ENCODE peak calls at places on chromosomes 1 and 21, in nine cellular contexts. One of them, this sample, is unnamed.

GRCh38 chr21:42142598-42142997 is 71.5 kb downstream of the UMODL1 start:
- DNase-seq in transverse colon: no peak
- DNase-seq in IMR-90: no peak
- DNase-seq in AG04449: no peak
- DNase-seq in Calu3: no peak
- DNase-seq in glutamatergic neuron: no peak
- DNase-seq in fibroblast of lung: no peak
- DNase-seq in neural crest cell: no peak
- DNase-seq in RWPE2: no peak
- DNase-seq in this sample: no peak

GRCh38 chr1:201999625-202000238 is 10.7 kb upstream of the ELF3 start:
- DNase-seq in transverse colon: peak
- DNase-seq in IMR-90: peak
- DNase-seq in AG04449: no peak
- DNase-seq in Calu3: peak
- DNase-seq in glutamatergic neuron: peak
- DNase-seq in fibroblast of lung: peak
- DNase-seq in neural crest cell: peak
- DNase-seq in RWPE2: no peak
- DNase-seq in this sample: peak

GRCh38 chr1:5125208-5125607 is 470.8 kb downstream of the AJAP1 start:
- DNase-seq in transverse colon: no peak
- DNase-seq in IMR-90: no peak
- DNase-seq in AG04449: no peak
- DNase-seq in Calu3: no peak
- DNase-seq in glutamatergic neuron: no peak
- DNase-seq in fibroblast of lung: no peak
- DNase-seq in neural crest cell: no peak
- DNase-seq in RWPE2: no peak
- DNase-seq in this sample: no peak

GRCh38 chr1:227219715-227220292 is 98.5 kb downstream of the CDC42BPA start:
- DNase-seq in transverse colon: no peak
- DNase-seq in IMR-90: no peak
- DNase-seq in AG04449: no peak
- DNase-seq in Calu3: no peak
- DNase-seq in glutamatergic neuron: no peak
- DNase-seq in fibroblast of lung: no peak
- DNase-seq in neural crest cell: no peak
- DNase-seq in RWPE2: no peak
- DNase-seq in this sample: no peak

GRCh38 chr1:17119076-17119743 is at the start of gene PADI2:
- DNase-seq in transverse colon: peak
- DNase-seq in IMR-90: peak
- DNase-seq in AG04449: no peak
- DNase-seq in Calu3: peak
- DNase-seq in glutamatergic neuron: peak
- DNase-seq in fibroblast of lung: peak
- DNase-seq in neural crest cell: peak
- DNase-seq in RWPE2: no peak
- DNase-seq in this sample: peak

GRCh38 chr1:33349081-33349759 is 28.3 kb upstream of the A3GALT2 start:
- DNase-seq in transverse colon: peak
- DNase-seq in IMR-90: no peak
- DNase-seq in AG04449: no peak
- DNase-seq in Calu3: peak
- DNase-seq in glutamatergic neuron: peak
- DNase-seq in fibroblast of lung: peak
- DNase-seq in neural crest cell: peak
- DNase-seq in RWPE2: no peak
- DNase-seq in this sample: no peak

GRCh38 chr1:152107289-152107983 is 7.8 kb downstream of the TCHH start:
- DNase-seq in transverse colon: no peak
- DNase-seq in IMR-90: no peak
- DNase-seq in AG04449: no peak
- DNase-seq in Calu3: no peak
- DNase-seq in glutamatergic neuron: no peak
- DNase-seq in fibroblast of lung: no peak
- DNase-seq in neural crest cell: no peak
- DNase-seq in RWPE2: peak
- DNase-seq in this sample: no peak

GRCh38 chr1:48679868-48680267 is 96.8 kb downstream of the BEND5 start:
- DNase-seq in transverse colon: no peak
- DNase-seq in IMR-90: no peak
- DNase-seq in AG04449: no peak
- DNase-seq in Calu3: no peak
- DNase-seq in glutamatergic neuron: no peak
- DNase-seq in fibroblast of lung: no peak
- DNase-seq in neural crest cell: no peak
- DNase-seq in RWPE2: no peak
- DNase-seq in this sample: no peak

GRCh38 chr1:78095618-78096416 is 50.1 kb downstream of the GIPC2 start:
- DNase-seq in transverse colon: no peak
- DNase-seq in IMR-90: peak
- DNase-seq in AG04449: peak
- DNase-seq in Calu3: no peak
- DNase-seq in glutamatergic neuron: no peak
- DNase-seq in fibroblast of lung: peak
- DNase-seq in neural crest cell: no peak
- DNase-seq in RWPE2: no peak
- DNase-seq in this sample: no peak

GRCh38 chr21:29712818-29713217 is 227.0 kb downstream of the GRIK1 start:
- DNase-seq in transverse colon: no peak
- DNase-seq in IMR-90: no peak
- DNase-seq in AG04449: no peak
- DNase-seq in Calu3: no peak
- DNase-seq in glutamatergic neuron: no peak
- DNase-seq in fibroblast of lung: no peak
- DNase-seq in neural crest cell: no peak
- DNase-seq in RWPE2: no peak
- DNase-seq in this sample: no peak

GRCh38 chr1:181089017-181089776 is 697 bp downstream of the IER5 start:
- DNase-seq in transverse colon: peak
- DNase-seq in IMR-90: no peak
- DNase-seq in AG04449: no peak
- DNase-seq in Calu3: peak
- DNase-seq in glutamatergic neuron: peak
- DNase-seq in fibroblast of lung: peak
- DNase-seq in neural crest cell: peak
- DNase-seq in RWPE2: no peak
- DNase-seq in this sample: peak

GRCh38 chr1:37028981-37029617 is 5.2 kb downstream of the GRIK3 start:
- DNase-seq in transverse colon: no peak
- DNase-seq in IMR-90: no peak
- DNase-seq in AG04449: no peak
- DNase-seq in Calu3: no peak
- DNase-seq in glutamatergic neuron: peak
- DNase-seq in fibroblast of lung: no peak
- DNase-seq in neural crest cell: no peak
- DNase-seq in RWPE2: no peak
- DNase-seq in this sample: no peak

GRCh38 chr1:165671531-165671930 is 26.8 kb downstream of the ALDH9A1 start:
- DNase-seq in transverse colon: no peak
- DNase-seq in IMR-90: no peak
- DNase-seq in AG04449: no peak
- DNase-seq in Calu3: no peak
- DNase-seq in glutamatergic neuron: no peak
- DNase-seq in fibroblast of lung: no peak
- DNase-seq in neural crest cell: no peak
- DNase-seq in RWPE2: no peak
- DNase-seq in this sample: no peak

GRCh38 chr1:9239622-9240401 is 5.2 kb downstream of the H6PD start:
- DNase-seq in transverse colon: peak
- DNase-seq in IMR-90: peak
- DNase-seq in AG04449: no peak
- DNase-seq in Calu3: no peak
- DNase-seq in glutamatergic neuron: no peak
- DNase-seq in fibroblast of lung: peak
- DNase-seq in neural crest cell: no peak
- DNase-seq in RWPE2: no peak
- DNase-seq in this sample: peak

GRCh38 chr1:46026531-46026930 is 105.9 kb downstream of the PIK3R3 start:
- DNase-seq in transverse colon: no peak
- DNase-seq in IMR-90: no peak
- DNase-seq in AG04449: no peak
- DNase-seq in Calu3: no peak
- DNase-seq in glutamatergic neuron: no peak
- DNase-seq in fibroblast of lung: no peak
- DNase-seq in neural crest cell: no peak
- DNase-seq in RWPE2: no peak
- DNase-seq in this sample: peak

DNA sequence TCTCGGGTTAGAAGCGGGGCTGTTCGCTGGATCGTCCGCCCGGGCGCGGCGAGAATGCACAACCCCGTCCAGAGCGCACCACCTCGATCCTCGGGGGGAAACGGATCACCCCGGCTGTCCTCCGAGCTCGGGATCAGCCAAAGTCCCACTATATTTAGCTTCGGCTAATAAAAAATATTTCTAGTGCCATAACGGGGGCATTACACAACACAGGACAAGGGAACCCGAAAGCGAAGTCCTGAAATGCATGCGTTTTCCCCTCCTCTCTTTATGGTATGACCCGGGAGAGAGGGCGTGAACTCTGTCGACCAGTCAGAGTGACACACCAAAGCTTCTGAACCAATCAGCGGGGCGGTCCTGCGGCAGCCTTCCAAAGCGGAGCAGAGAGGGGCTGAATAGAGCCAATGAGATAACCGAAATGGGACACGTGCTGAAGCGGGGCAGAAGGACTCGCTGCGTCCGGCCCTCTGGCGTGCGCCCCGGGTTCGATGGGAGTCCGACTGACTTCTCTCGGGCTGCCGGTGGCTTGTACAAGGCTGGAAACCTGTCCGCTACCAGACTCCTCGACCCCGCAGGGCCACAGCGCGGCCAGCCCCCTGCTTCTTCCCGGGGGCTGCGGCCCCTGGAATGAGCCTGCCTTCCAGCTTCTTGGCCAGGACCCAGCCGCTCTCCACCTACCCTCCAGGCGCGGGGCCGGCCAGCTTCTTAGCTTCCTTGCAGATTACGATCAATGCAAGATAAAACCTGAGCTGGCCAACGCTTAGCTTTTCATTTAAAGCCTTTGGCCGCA is at the start of gene ALDH4A1:
- DNase-seq in transverse colon: peak
- DNase-seq in IMR-90: peak
- DNase-seq in AG04449: peak
- DNase-seq in Calu3: peak
- DNase-seq in glutamatergic neuron: peak
- DNase-seq in fibroblast of lung: peak
- DNase-seq in neural crest cell: peak
- DNase-seq in RWPE2: peak
- DNase-seq in this sample: peak
- TF ChIP-seq CTCF in transverse colon: no peak
- TF ChIP-seq CTCF in IMR-90: no peak
- TF ChIP-seq CTCF in AG04449: no peak
- TF ChIP-seq CTCF in Calu3: no peak
- TF ChIP-seq CTCF in glutamatergic neuron: no peak
- TF ChIP-seq CTCF in fibroblast of lung: no peak
- TF ChIP-seq CTCF in neural crest cell: no peak
- TF ChIP-seq CTCF in RWPE2: no peak
- TF ChIP-seq CTCF in this sample: no peak

DNA sequence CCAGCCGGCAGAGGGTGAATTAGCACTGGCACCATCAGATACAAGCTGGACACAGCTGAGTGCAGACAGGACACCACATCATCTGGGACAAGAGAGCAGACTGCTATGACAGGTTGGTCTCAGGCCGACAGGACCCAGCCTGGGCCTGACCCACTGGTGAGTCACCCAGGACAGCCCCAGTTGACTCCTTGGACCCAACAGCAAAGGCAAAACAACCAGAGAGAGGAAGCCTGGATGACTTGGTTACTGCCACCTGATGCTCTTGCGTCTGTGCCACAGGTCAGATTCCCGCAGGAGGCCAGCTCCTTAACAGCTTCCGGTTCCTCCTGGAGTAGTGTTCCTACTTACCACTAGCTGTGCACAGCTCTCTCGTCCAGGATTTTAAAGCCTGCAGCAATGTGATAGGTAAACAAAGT is 18.5 kb downstream of the CCN1 start:
- DNase-seq in transverse colon: no peak
- DNase-seq in IMR-90: peak
- DNase-seq in AG04449: no peak
- DNase-seq in Calu3: no peak
- DNase-seq in glutamatergic neuron: no peak
- DNase-seq in fibroblast of lung: no peak
- DNase-seq in neural crest cell: no peak
- DNase-seq in RWPE2: no peak
- DNase-seq in this sample: no peak
- TF ChIP-seq CTCF in transverse colon: no peak
- TF ChIP-seq CTCF in IMR-90: no peak
- TF ChIP-seq CTCF in AG04449: no peak
- TF ChIP-seq CTCF in Calu3: no peak
- TF ChIP-seq CTCF in glutamatergic neuron: no peak
- TF ChIP-seq CTCF in fibroblast of lung: no peak
- TF ChIP-seq CTCF in neural crest cell: no peak
- TF ChIP-seq CTCF in RWPE2: no peak
- TF ChIP-seq CTCF in this sample: no peak

DNA sequence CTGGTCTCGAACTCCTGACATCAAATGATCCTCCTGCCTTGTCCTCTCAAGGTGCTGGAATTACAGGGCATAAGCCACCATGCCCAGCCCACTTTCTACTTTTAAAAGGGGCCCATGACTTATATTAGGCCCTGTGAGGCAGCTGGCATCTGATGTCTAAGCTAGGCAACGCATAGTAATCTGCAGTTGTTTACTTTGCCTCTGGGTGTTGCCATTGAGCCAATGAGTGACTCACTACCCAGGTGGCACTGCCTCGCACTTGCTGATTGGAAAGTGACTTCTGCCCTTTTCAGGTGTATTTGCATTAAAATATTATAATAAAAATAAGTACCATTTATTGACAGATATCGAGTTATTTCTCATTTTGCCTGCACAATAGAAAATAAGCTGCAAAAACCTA is 84.9 kb downstream of the KIF14 start:
- DNase-seq in transverse colon: peak
- DNase-seq in IMR-90: no peak
- DNase-seq in AG04449: no peak
- DNase-seq in Calu3: peak
- DNase-seq in glutamatergic neuron: no peak
- DNase-seq in fibroblast of lung: peak
- DNase-seq in neural crest cell: no peak
- DNase-seq in RWPE2: no peak
- DNase-seq in this sample: peak
- TF ChIP-seq CTCF in transverse colon: peak
- TF ChIP-seq CTCF in IMR-90: no peak
- TF ChIP-seq CTCF in AG04449: no peak
- TF ChIP-seq CTCF in Calu3: peak
- TF ChIP-seq CTCF in glutamatergic neuron: no peak
- TF ChIP-seq CTCF in fibroblast of lung: no peak
- TF ChIP-seq CTCF in neural crest cell: peak
- TF ChIP-seq CTCF in RWPE2: peak
- TF ChIP-seq CTCF in this sample: peak

DNA sequence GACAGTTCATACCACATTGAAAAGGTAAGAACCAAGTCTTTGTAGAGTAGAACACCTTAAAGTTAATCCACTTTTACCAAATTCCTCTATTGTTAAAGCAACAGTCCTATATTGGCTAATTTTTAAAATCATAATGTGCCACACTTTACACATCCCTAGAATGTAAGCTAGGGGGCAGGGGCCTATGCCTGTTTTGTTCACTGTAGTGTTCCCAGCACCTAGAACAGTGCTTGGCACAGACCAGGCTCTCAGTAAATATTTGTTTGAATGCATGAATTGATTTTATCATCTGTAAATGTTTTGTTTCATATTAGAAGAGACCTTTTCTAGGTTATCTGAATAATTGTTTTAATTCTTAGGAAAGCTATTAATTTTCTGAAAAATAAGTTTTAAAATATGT is 9.1 kb downstream of the SMAP2 start:
- DNase-seq in transverse colon: no peak
- DNase-seq in IMR-90: no peak
- DNase-seq in AG04449: no peak
- DNase-seq in Calu3: no peak
- DNase-seq in glutamatergic neuron: no peak
- DNase-seq in fibroblast of lung: no peak
- DNase-seq in neural crest cell: no peak
- DNase-seq in RWPE2: no peak
- DNase-seq in this sample: no peak
- TF ChIP-seq CTCF in transverse colon: no peak
- TF ChIP-seq CTCF in IMR-90: no peak
- TF ChIP-seq CTCF in AG04449: no peak
- TF ChIP-seq CTCF in Calu3: no peak
- TF ChIP-seq CTCF in glutamatergic neuron: no peak
- TF ChIP-seq CTCF in fibroblast of lung: no peak
- TF ChIP-seq CTCF in neural crest cell: no peak
- TF ChIP-seq CTCF in RWPE2: no peak
- TF ChIP-seq CTCF in this sample: peak